ENCODE peak calls at places on chromosomes 13 and 19, in eight cellular contexts. One of them, this sample, is unnamed.

GRCh38 chr13:48625396-48626076 is 28.2 kb upstream of the CYSLTR2 start:
- DNase-seq in choroid plexus epithelial cell: peak
- DNase-seq in cardiac muscle cell: no peak
- DNase-seq in heart right ventricle: no peak
- DNase-seq in lung: no peak
- DNase-seq in fibroblast of pulmonary artery: no peak
- DNase-seq in colonic mucosa: no peak
- DNase-seq in prostate gland: no peak
- DNase-seq in this sample: no peak

GRCh38 chr19:30064021-30064699 is 122.1 kb downstream of the URI1 start:
- DNase-seq in prostate gland: no peak
- DNase-seq in fibroblast of pulmonary artery: no peak
- DNase-seq in cardiac muscle cell: no peak
- DNase-seq in choroid plexus epithelial cell: no peak
- DNase-seq in lung: no peak
- DNase-seq in heart right ventricle: no peak
- DNase-seq in colonic mucosa: no peak
- DNase-seq in this sample: peak

GRCh38 chr13:50690020-50690419 is 153.5 kb downstream of the DLEU7 start:
- DNase-seq in colonic mucosa: no peak
- DNase-seq in cardiac muscle cell: no peak
- DNase-seq in lung: no peak
- DNase-seq in fibroblast of pulmonary artery: no peak
- DNase-seq in choroid plexus epithelial cell: no peak
- DNase-seq in prostate gland: no peak
- DNase-seq in heart right ventricle: no peak
- DNase-seq in this sample: no peak

GRCh38 chr13:31160857-31161582 is 684 bp downstream of the HSPH1 start:
- DNase-seq in fibroblast of pulmonary artery: peak
- DNase-seq in heart right ventricle: peak
- DNase-seq in cardiac muscle cell: peak
- DNase-seq in colonic mucosa: peak
- DNase-seq in lung: peak
- DNase-seq in choroid plexus epithelial cell: peak
- DNase-seq in prostate gland: peak
- DNase-seq in this sample: peak

GRCh38 chr19:7251502-7251901 is 42.7 kb downstream of the INSR start:
- DNase-seq in prostate gland: no peak
- DNase-seq in cardiac muscle cell: no peak
- DNase-seq in heart right ventricle: no peak
- DNase-seq in colonic mucosa: no peak
- DNase-seq in choroid plexus epithelial cell: no peak
- DNase-seq in lung: no peak
- DNase-seq in fibroblast of pulmonary artery: no peak
- DNase-seq in this sample: no peak

GRCh38 chr13:83121904-83122303 is 760.4 kb downstream of the SLITRK1 start:
- DNase-seq in cardiac muscle cell: peak
- DNase-seq in choroid plexus epithelial cell: no peak
- DNase-seq in heart right ventricle: no peak
- DNase-seq in prostate gland: no peak
- DNase-seq in colonic mucosa: no peak
- DNase-seq in lung: no peak
- DNase-seq in fibroblast of pulmonary artery: peak
- DNase-seq in this sample: no peak

GRCh38 chr19:38711726-38712153 is 32.5 kb downstream of the CAPN12 start:
- DNase-seq in lung: peak
- DNase-seq in fibroblast of pulmonary artery: peak
- DNase-seq in cardiac muscle cell: peak
- DNase-seq in colonic mucosa: no peak
- DNase-seq in prostate gland: peak
- DNase-seq in choroid plexus epithelial cell: peak
- DNase-seq in heart right ventricle: no peak
- DNase-seq in this sample: no peak

GRCh38 chr13:113930711-113931637 is 42.9 kb downstream of the C13orf46 start:
- DNase-seq in choroid plexus epithelial cell: no peak
- DNase-seq in cardiac muscle cell: no peak
- DNase-seq in colonic mucosa: no peak
- DNase-seq in heart right ventricle: no peak
- DNase-seq in fibroblast of pulmonary artery: no peak
- DNase-seq in prostate gland: no peak
- DNase-seq in lung: no peak
- DNase-seq in this sample: no peak

GRCh38 chr13:54183728-54184127 is 1155.1 kb downstream of the OLFM4 start:
- DNase-seq in cardiac muscle cell: no peak
- DNase-seq in colonic mucosa: no peak
- DNase-seq in heart right ventricle: no peak
- DNase-seq in choroid plexus epithelial cell: no peak
- DNase-seq in lung: no peak
- DNase-seq in fibroblast of pulmonary artery: no peak
- DNase-seq in prostate gland: no peak
- DNase-seq in this sample: no peak

GRCh38 chr13:46627462-46627861 is 74.5 kb downstream of the LRCH1 start:
- DNase-seq in cardiac muscle cell: no peak
- DNase-seq in heart right ventricle: no peak
- DNase-seq in prostate gland: no peak
- DNase-seq in fibroblast of pulmonary artery: no peak
- DNase-seq in choroid plexus epithelial cell: no peak
- DNase-seq in colonic mucosa: no peak
- DNase-seq in lung: no peak
- DNase-seq in this sample: no peak

GRCh38 chr19:40273469-40274360 is 11.4 kb downstream of the AKT2 start:
- DNase-seq in colonic mucosa: no peak
- DNase-seq in prostate gland: no peak
- DNase-seq in cardiac muscle cell: no peak
- DNase-seq in heart right ventricle: no peak
- DNase-seq in lung: no peak
- DNase-seq in fibroblast of pulmonary artery: no peak
- DNase-seq in choroid plexus epithelial cell: no peak
- DNase-seq in this sample: no peak

GRCh38 chr19:38387550-38388309 is at the start of gene GGN:
- DNase-seq in fibroblast of pulmonary artery: peak
- DNase-seq in prostate gland: peak
- DNase-seq in choroid plexus epithelial cell: peak
- DNase-seq in cardiac muscle cell: peak
- DNase-seq in heart right ventricle: peak
- DNase-seq in colonic mucosa: peak
- DNase-seq in lung: peak
- DNase-seq in this sample: peak

GRCh38 chr19:46603195-46603637 is 2.1 kb downstream of the CALM3 start:
- DNase-seq in lung: no peak
- DNase-seq in fibroblast of pulmonary artery: no peak
- DNase-seq in prostate gland: no peak
- DNase-seq in cardiac muscle cell: no peak
- DNase-seq in colonic mucosa: peak
- DNase-seq in choroid plexus epithelial cell: no peak
- DNase-seq in heart right ventricle: no peak
- DNase-seq in this sample: peak

GRCh38 chr13:60167121-60167520 is 3.4 kb upstream of the DIAPH3 start:
- DNase-seq in heart right ventricle: no peak
- DNase-seq in colonic mucosa: no peak
- DNase-seq in prostate gland: no peak
- DNase-seq in fibroblast of pulmonary artery: no peak
- DNase-seq in choroid plexus epithelial cell: no peak
- DNase-seq in lung: no peak
- DNase-seq in cardiac muscle cell: no peak
- DNase-seq in this sample: no peak

GRCh38 chr13:60174113-60174512 is 10.4 kb upstream of the DIAPH3 start:
- DNase-seq in lung: no peak
- DNase-seq in colonic mucosa: no peak
- DNase-seq in choroid plexus epithelial cell: no peak
- DNase-seq in cardiac muscle cell: no peak
- DNase-seq in heart right ventricle: no peak
- DNase-seq in fibroblast of pulmonary artery: no peak
- DNase-seq in prostate gland: no peak
- DNase-seq in this sample: no peak

GRCh38 chr13:60170414-60170813 is 6.7 kb upstream of the DIAPH3 start:
- DNase-seq in heart right ventricle: no peak
- DNase-seq in prostate gland: no peak
- DNase-seq in colonic mucosa: no peak
- DNase-seq in choroid plexus epithelial cell: peak
- DNase-seq in lung: no peak
- DNase-seq in cardiac muscle cell: no peak
- DNase-seq in fibroblast of pulmonary artery: no peak
- DNase-seq in this sample: no peak

GRCh38 chr13:60165391-60166099 is 1.8 kb upstream of the DIAPH3 start:
- DNase-seq in heart right ventricle: no peak
- DNase-seq in choroid plexus epithelial cell: no peak
- DNase-seq in colonic mucosa: no peak
- DNase-seq in lung: no peak
- DNase-seq in prostate gland: no peak
- DNase-seq in cardiac muscle cell: peak
- DNase-seq in fibroblast of pulmonary artery: peak
- DNase-seq in this sample: no peak

GRCh38 chr13:60169239-60170031 is 5.7 kb upstream of the DIAPH3 start:
- DNase-seq in cardiac muscle cell: no peak
- DNase-seq in lung: no peak
- DNase-seq in colonic mucosa: no peak
- DNase-seq in choroid plexus epithelial cell: no peak
- DNase-seq in fibroblast of pulmonary artery: no peak
- DNase-seq in heart right ventricle: no peak
- DNase-seq in prostate gland: no peak
- DNase-seq in this sample: no peak
- TF ChIP-seq CTCF in cardiac muscle cell: no peak
- TF ChIP-seq CTCF in lung: no peak
- TF ChIP-seq CTCF in colonic mucosa: no peak
- TF ChIP-seq CTCF in choroid plexus epithelial cell: peak
- TF ChIP-seq CTCF in fibroblast of pulmonary artery: no peak
- TF ChIP-seq CTCF in heart right ventricle: no peak
- TF ChIP-seq CTCF in prostate gland: no peak
- TF ChIP-seq CTCF in this sample: no peak

GRCh38 chr13:42654760-42655159 is 80.8 kb downstream of the TNFSF11 start:
- DNase-seq in cardiac muscle cell: peak
- DNase-seq in heart right ventricle: no peak
- DNase-seq in choroid plexus epithelial cell: peak
- DNase-seq in colonic mucosa: no peak
- DNase-seq in prostate gland: no peak
- DNase-seq in fibroblast of pulmonary artery: peak
- DNase-seq in lung: no peak
- DNase-seq in this sample: no peak

GRCh38 chr13:42656136-42656535 is 82.2 kb downstream of the TNFSF11 start:
- DNase-seq in heart right ventricle: no peak
- DNase-seq in colonic mucosa: no peak
- DNase-seq in cardiac muscle cell: peak
- DNase-seq in prostate gland: no peak
- DNase-seq in choroid plexus epithelial cell: peak
- DNase-seq in lung: no peak
- DNase-seq in fibroblast of pulmonary artery: peak
- DNase-seq in this sample: no peak

GRCh38 chr13:42658019-42658418 is 84.1 kb downstream of the TNFSF11 start:
- DNase-seq in colonic mucosa: no peak
- DNase-seq in lung: no peak
- DNase-seq in fibroblast of pulmonary artery: no peak
- DNase-seq in heart right ventricle: no peak
- DNase-seq in choroid plexus epithelial cell: no peak
- DNase-seq in prostate gland: no peak
- DNase-seq in cardiac muscle cell: no peak
- DNase-seq in this sample: no peak

DNA sequence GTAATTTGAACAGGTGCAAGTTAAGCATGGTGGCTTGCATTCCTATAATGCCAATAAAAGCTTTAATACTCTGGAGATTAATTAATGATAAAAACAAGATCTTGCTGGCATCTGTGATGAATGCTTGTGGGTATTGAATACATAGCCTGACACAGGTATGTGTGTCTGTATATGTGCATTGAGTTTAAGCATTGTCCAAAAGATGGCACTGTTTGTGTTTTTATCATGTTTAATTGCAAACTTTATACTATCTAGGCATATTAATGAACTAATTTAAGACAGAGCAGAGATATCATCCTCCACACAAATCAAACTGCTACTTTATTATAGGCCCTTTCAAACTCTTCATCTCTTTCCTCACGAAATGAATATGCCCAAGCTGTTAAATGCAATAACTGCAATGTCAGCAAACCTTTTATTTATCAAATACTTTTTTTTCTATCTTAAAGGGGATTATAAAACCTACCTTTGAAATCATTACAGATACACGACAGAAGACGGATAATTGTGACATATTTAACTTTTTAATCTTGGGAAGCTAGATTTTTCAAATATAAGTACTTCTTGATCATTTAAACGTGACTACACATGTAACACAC is 86.5 kb downstream of the TNFSF11 start:
- DNase-seq in choroid plexus epithelial cell: peak
- DNase-seq in fibroblast of pulmonary artery: peak
- DNase-seq in prostate gland: no peak
- DNase-seq in lung: no peak
- DNase-seq in heart right ventricle: no peak
- DNase-seq in colonic mucosa: no peak
- DNase-seq in cardiac muscle cell: peak
- DNase-seq in this sample: no peak
- TF ChIP-seq CTCF in choroid plexus epithelial cell: peak
- TF ChIP-seq CTCF in fibroblast of pulmonary artery: peak
- TF ChIP-seq CTCF in prostate gland: no peak
- TF ChIP-seq CTCF in lung: no peak
- TF ChIP-seq CTCF in heart right ventricle: peak
- TF ChIP-seq CTCF in colonic mucosa: no peak
- TF ChIP-seq CTCF in cardiac muscle cell: peak
- TF ChIP-seq CTCF in this sample: peak

GRCh38 chr19:11381535-11382369 is 2.4 kb downstream of the EPOR start:
- DNase-seq in choroid plexus epithelial cell: peak
- DNase-seq in prostate gland: no peak
- DNase-seq in fibroblast of pulmonary artery: peak
- DNase-seq in lung: peak
- DNase-seq in colonic mucosa: peak
- DNase-seq in cardiac muscle cell: peak
- DNase-seq in heart right ventricle: peak
- DNase-seq in this sample: peak

GRCh38 chr19:11378319-11379189 is 4.1 kb downstream of the SWSAP1 start:
- DNase-seq in cardiac muscle cell: peak
- DNase-seq in fibroblast of pulmonary artery: peak
- DNase-seq in choroid plexus epithelial cell: peak
- DNase-seq in prostate gland: peak
- DNase-seq in lung: no peak
- DNase-seq in colonic mucosa: peak
- DNase-seq in heart right ventricle: peak
- DNase-seq in this sample: no peak

GRCh38 chr19:11379857-11380350 is 4.2 kb downstream of the EPOR start:
- DNase-seq in prostate gland: no peak
- DNase-seq in heart right ventricle: no peak
- DNase-seq in lung: no peak
- DNase-seq in cardiac muscle cell: no peak
- DNase-seq in fibroblast of pulmonary artery: no peak
- DNase-seq in choroid plexus epithelial cell: no peak
- DNase-seq in colonic mucosa: no peak
- DNase-seq in this sample: no peak

GRCh38 chr19:11382898-11383705 is 1.0 kb downstream of the EPOR start:
- DNase-seq in cardiac muscle cell: peak
- DNase-seq in choroid plexus epithelial cell: peak
- DNase-seq in prostate gland: no peak
- DNase-seq in fibroblast of pulmonary artery: peak
- DNase-seq in colonic mucosa: peak
- DNase-seq in lung: peak
- DNase-seq in heart right ventricle: peak
- DNase-seq in this sample: no peak

GRCh38 chr19:11380653-11381534 is 3.2 kb downstream of the EPOR start:
- DNase-seq in cardiac muscle cell: peak
- DNase-seq in prostate gland: peak
- DNase-seq in heart right ventricle: peak
- DNase-seq in choroid plexus epithelial cell: peak
- DNase-seq in colonic mucosa: peak
- DNase-seq in lung: peak
- DNase-seq in fibroblast of pulmonary artery: peak
- DNase-seq in this sample: peak
- TF ChIP-seq CTCF in cardiac muscle cell: peak
- TF ChIP-seq CTCF in prostate gland: peak
- TF ChIP-seq CTCF in heart right ventricle: peak
- TF ChIP-seq CTCF in choroid plexus epithelial cell: peak
- TF ChIP-seq CTCF in colonic mucosa: peak
- TF ChIP-seq CTCF in lung: peak
- TF ChIP-seq CTCF in fibroblast of pulmonary artery: peak
- TF ChIP-seq CTCF in this sample: peak

GRCh38 chr13:99768986-99769385 is 202.6 kb downstream of the ZIC5 start:
- DNase-seq in fibroblast of pulmonary artery: no peak
- DNase-seq in prostate gland: no peak
- DNase-seq in lung: no peak
- DNase-seq in heart right ventricle: no peak
- DNase-seq in cardiac muscle cell: no peak
- DNase-seq in colonic mucosa: no peak
- DNase-seq in choroid plexus epithelial cell: no peak
- DNase-seq in this sample: no peak
- TF ChIP-seq CTCF in fibroblast of pulmonary artery: no peak
- TF ChIP-seq CTCF in prostate gland: no peak
- TF ChIP-seq CTCF in lung: no peak
- TF ChIP-seq CTCF in heart right ventricle: no peak
- TF ChIP-seq CTCF in cardiac muscle cell: no peak
- TF ChIP-seq CTCF in colonic mucosa: no peak
- TF ChIP-seq CTCF in choroid plexus epithelial cell: no peak
- TF ChIP-seq CTCF in this sample: no peak

This sample was measured in right atrium auricular region.